ENCODE peak calls at places on chromosomes 16 and 17, in seven cellular contexts. W is suprapubic skin, L is breast epithelium, P is heart left ventricle, J is ovary, B is sigmoid colon, A is OCI-LY7. I is an unnamed sample. For H3K36me3, the result is how much of the 10 kb centered on the place peaks cover.

GRCh38 chr16:521381-522210 is 5.9 kb upstream of the CAPN15 start:
- DNase-seq in W (no peak), L (no peak), P (no peak), J (no peak), B (no peak), A (no peak), I (no peak)

GRCh38 chr16:49756971-49757743 is 98.8 kb downstream of the ZNF423 start:
- DNase-seq in W (no peak), L (no peak), P (no peak), J (no peak), B (no peak), A (no peak), I (no peak)

GRCh38 chr16:80387308-80387921 is 153.4 kb upstream of the DYNLRB2 start:
- DNase-seq in W (no peak), L (no peak), P (no peak), J (no peak), B (no peak), A (no peak), I (no peak)

GRCh38 chr17:8021565-8022357 is 17.1 kb upstream of the ALOX15B start:
- DNase-seq in W (no peak), L (no peak), P (no peak), J (no peak), B (peak), A (no peak), I (peak)

GRCh38 chr16:57601801-57602478 is 26.5 kb upstream of the ADGRG1 start:
- DNase-seq in W (peak), L (no peak), P (no peak), J (no peak), B (peak), A (no peak), I (no peak)

GRCh38 chr16:28873543-28874201 is 4.6 kb upstream of the ATP2A1 start:
- DNase-seq in W (no peak), L (no peak), P (no peak), J (no peak), B (no peak), A (peak), I (no peak)

GRCh38 chr16:60031751-60032150 is 1297.6 kb upstream of the GOT2 start:
- DNase-seq in W (no peak), L (no peak), P (no peak), J (no peak), B (no peak), A (no peak), I (no peak)

GRCh38 chr17:50396261-50397110 is 837 bp downstream of the LRRC59 start:
- DNase-seq in W (no peak), L (peak), P (no peak), J (peak), B (peak), A (no peak), I (no peak)

GRCh38 chr17:47742319-47743181 is 9.5 kb downstream of the TBX21 start:
- DNase-seq in W (peak), L (peak), P (no peak), J (no peak), B (peak), A (peak), I (no peak)
- H3K4me3 ChIP-seq in W (no peak), L (no peak), P (no peak), J (no peak), B (no peak), A (no peak), I (no peak)

GRCh38 chr16:31472559-31473203 is 729 bp downstream of the TGFB1I1 start:
- DNase-seq in W (peak), L (peak), P (peak), J (peak), B (peak), A (no peak), I (peak)
- TF ChIP-seq CTCF in W (peak), L (peak), P (peak), J (peak), B (peak), A (peak), I (peak)

GRCh38 chr17:82619211-82619610 is 29.0 kb downstream of the WDR45B start:
- DNase-seq in W (no peak), L (no peak), P (no peak), J (no peak), B (no peak), A (no peak), I (no peak)

GRCh38 chr17:82616021-82616703 is 32.1 kb downstream of the WDR45B start:
- DNase-seq in W (no peak), L (no peak), P (no peak), J (no peak), B (no peak), A (no peak), I (no peak)

GRCh38 chr17:82623707-82624106 is 24.5 kb downstream of the WDR45B start:
- DNase-seq in W (no peak), L (no peak), P (no peak), J (no peak), B (no peak), A (no peak), I (no peak)

GRCh38 chr17:82615084-82616020 is 32.9 kb downstream of the WDR45B start:
- DNase-seq in W (no peak), L (no peak), P (no peak), J (peak), B (no peak), A (no peak), I (no peak)

GRCh38 chr17:82619641-82620040 is 28.6 kb downstream of the WDR45B start:
- DNase-seq in W (no peak), L (no peak), P (no peak), J (no peak), B (no peak), A (no peak), I (no peak)
- H3K36me3 ChIP-seq in W (half or more), L (under half), P (half or more), J (under half), B (half or more), A (half or more), I (half or more)

DNA sequence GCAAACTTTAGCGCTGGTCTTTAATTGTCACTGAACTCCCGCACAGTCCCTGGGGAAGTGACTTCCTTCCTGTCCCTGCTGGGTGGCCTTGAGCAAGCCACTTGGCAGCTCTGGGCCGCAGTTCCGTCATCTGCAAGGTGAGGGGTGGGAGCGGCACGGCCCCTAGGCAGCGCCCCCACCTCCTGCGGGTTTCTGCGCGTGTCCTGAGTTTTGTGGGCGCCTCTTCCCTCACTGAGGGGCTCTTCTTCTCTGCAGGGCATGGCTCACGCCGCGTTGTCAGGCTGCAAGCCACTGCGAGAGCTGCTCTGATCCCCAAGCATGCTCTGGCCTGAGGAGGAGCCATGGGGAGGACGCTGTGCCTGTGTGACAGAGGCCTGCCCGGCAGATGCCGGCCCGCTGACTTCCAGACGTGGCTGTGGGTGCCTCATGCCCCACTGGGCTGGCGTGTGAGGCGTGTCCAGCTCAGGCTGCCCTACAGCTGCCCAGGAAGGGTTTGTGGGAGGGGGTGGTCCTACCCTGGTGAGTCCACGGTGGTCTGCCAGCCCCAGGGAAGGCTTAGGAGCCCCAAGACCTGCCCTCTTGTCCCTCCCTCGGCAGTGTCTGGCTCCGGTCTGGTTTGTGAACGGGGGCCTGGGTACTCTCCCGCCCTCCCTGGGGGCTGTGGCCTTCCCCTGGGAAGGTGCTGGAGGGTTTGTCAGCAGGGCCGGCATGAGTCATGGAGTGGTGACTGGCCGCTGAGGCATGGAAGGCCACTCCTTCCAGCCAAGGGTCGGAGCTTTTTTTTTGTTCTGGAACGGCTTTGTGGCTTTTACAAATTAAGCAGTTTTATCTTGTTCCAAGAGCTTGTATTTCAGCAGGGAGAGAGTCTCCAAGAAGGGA is 182.0 kb downstream of the SEC14L1 start:
- DNase-seq in W (peak), L (peak), P (peak), J (peak), B (peak), A (peak), I (peak)
- H3K4me3 ChIP-seq in W (peak), L (peak), P (peak), J (no peak), B (peak), A (peak), I (peak)

GRCh38 chr17:3657874-3658783 is 10.2 kb downstream of the TAX1BP3 start:
- DNase-seq in W (no peak), L (no peak), P (no peak), J (no peak), B (no peak), A (no peak), I (peak)

GRCh38 chr17:3658784-3659449 is 9.5 kb downstream of the TAX1BP3 start:
- DNase-seq in W (no peak), L (no peak), P (no peak), J (peak), B (no peak), A (no peak), I (no peak)

GRCh38 chr17:3660311-3660891 is 8.0 kb downstream of the TAX1BP3 start:
- DNase-seq in W (no peak), L (no peak), P (peak), J (peak), B (no peak), A (no peak), I (peak)

GRCh38 chr17:3657588-3657869 is 10.8 kb downstream of the TAX1BP3 start:
- DNase-seq in W (no peak), L (no peak), P (no peak), J (no peak), B (no peak), A (no peak), I (no peak)

GRCh38 chr17:3659541-3660111 is 8.8 kb downstream of the TAX1BP3 start:
- DNase-seq in W (peak), L (peak), P (peak), J (peak), B (peak), A (no peak), I (peak)
- TF ChIP-seq CTCF in W (no peak), L (no peak), P (no peak), J (no peak), B (peak), A (no peak), I (no peak)

DNA sequence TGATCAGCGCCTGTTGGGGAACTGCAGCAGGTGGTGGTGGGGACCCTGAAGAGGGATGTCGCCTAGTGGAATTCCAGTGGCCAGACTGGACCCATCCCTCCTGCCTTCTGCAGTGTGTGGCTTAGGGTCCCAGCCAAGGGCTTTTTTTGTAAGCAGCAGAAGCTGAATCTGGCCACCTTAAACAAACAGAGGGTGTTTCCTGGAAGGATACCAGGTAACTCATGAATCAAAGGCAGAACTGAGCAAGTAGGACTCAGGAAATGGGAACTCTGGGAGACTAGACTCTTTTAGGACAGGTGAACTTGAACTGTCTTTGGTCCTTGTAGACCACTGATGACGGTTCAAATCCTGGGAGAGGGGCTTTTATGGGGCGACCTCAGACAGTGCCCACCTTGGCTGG is 124.0 kb downstream of the ABCC6 start:
- DNase-seq in W (no peak), L (no peak), P (no peak), J (no peak), B (no peak), A (no peak), I (no peak)
- H3K36me3 ChIP-seq in W (under half), L (under half), P (under half), J (under half), B (under half), A (half or more), I (half or more)

GRCh38 chr17:39955726-39956225 is 7.0 kb upstream of the GSDMA start:
- DNase-seq in W (no peak), L (no peak), P (no peak), J (no peak), B (no peak), A (peak), I (no peak)
- H3K4me3 ChIP-seq in W (no peak), L (no peak), P (no peak), J (no peak), B (no peak), A (no peak), I (no peak)

GRCh38 chr17:67746704-67747571 is 29.2 kb downstream of the NOL11 start:
- DNase-seq in W (no peak), L (no peak), P (no peak), J (no peak), B (no peak), A (no peak), I (no peak)
- TF ChIP-seq CTCF in W (no peak), L (no peak), P (no peak), J (no peak), B (no peak), A (no peak), I (no peak)

GRCh38 chr17:70338946-70339354 is 169.6 kb downstream of the KCNJ2 start:
- DNase-seq in W (no peak), L (no peak), P (no peak), J (no peak), B (no peak), A (no peak), I (no peak)
- H3K36me3 ChIP-seq in W (under half), L (under half), P (under half), J (under half), B (under half), A (under half), I (under half)

I was measured in RWPE2.